ENCODE peak calls at places on chromosomes 3 and 15, in seven cellular contexts. Q, M, A, X, P, E and V are unnamed samples.

GRCh38 chr3:128274837-128275236 is 121.6 kb downstream of the EEFSEC start:
- DNase-seq in X (no peak), E (no peak), Q (no peak), P (no peak), M (no peak), A (no peak), V (no peak)

GRCh38 chr15:91894606-91895005 is 41.1 kb downstream of the SLCO3A1 start:
- DNase-seq in X (no peak), P (no peak), Q (no peak), E (no peak), A (no peak), M (no peak), V (no peak)

GRCh38 chr15:71780349-71780976 is 29.9 kb upstream of the NR2E3 start:
- DNase-seq in Q (peak; percentile 84), X (peak; percentile 77), M (peak; percentile 12), E (peak; percentile 45), A (peak; percentile 53), P (peak; percentile 97), V (no peak)

GRCh38 chr3:100553618-100554372 is 55.6 kb upstream of the ADGRG7 start:
- DNase-seq in A (no peak), E (no peak), M (no peak), P (no peak), X (no peak), Q (no peak), V (no peak)

GRCh38 chr15:81068516-81068915 is 65.6 kb upstream of the CFAP161 start:
- DNase-seq in M (no peak), P (no peak), A (no peak), X (no peak), Q (no peak), E (no peak), V (no peak)

GRCh38 chr3:150495563-150496168 is 50.6 kb downstream of the SERP1 start:
- DNase-seq in M (peak; percentile 8), X (peak; percentile 50), P (peak; percentile 66), E (peak; percentile 32), A (peak; percentile 72), Q (peak; percentile 39), V (peak; percentile 35)

GRCh38 chr3:170418422-170419300 is at the start of gene CLDN11:
- DNase-seq in A (no peak), E (no peak), Q (no peak), P (peak; percentile 83), M (no peak), X (peak; percentile 91), V (no peak)

GRCh38 chr15:58551764-58552504 is 120.1 kb downstream of the LIPC start:
- DNase-seq in A (peak; percentile 77), M (no peak), P (peak; percentile 47), E (peak; percentile 94), X (no peak), Q (no peak), V (no peak)

GRCh38 chr3:188286087-188286513 is 132.1 kb downstream of the LPP start:
- DNase-seq in E (no peak), A (no peak), M (no peak), X (no peak), Q (no peak), P (no peak), V (peak; percentile 66)

GRCh38 chr3:37862219-37862711 is 585 bp downstream of the CTDSPL start:
- DNase-seq in A (peak; percentile 50), X (peak; percentile 71), M (no peak), Q (peak; percentile 21), E (no peak), P (peak; percentile 66), V (no peak)

GRCh38 chr15:57510647-57511046 is 81.1 kb upstream of the MYZAP start:
- DNase-seq in M (no peak), E (no peak), Q (no peak), P (no peak), X (no peak), A (no peak), V (no peak)

GRCh38 chr15:61037031-61037430 is 192.1 kb downstream of the RORA start:
- DNase-seq in E (no peak), A (no peak), Q (no peak), X (no peak), M (no peak), P (no peak), V (no peak)

GRCh38 chr3:57397175-57398026 is 104.9 kb upstream of the ASB14 start:
- DNase-seq in M (peak; percentile 72), A (peak; percentile 58), E (peak; percentile 60), Q (peak; percentile 38), P (peak; percentile 82), X (peak; percentile 19), V (peak; percentile 59)

GRCh38 chr15:101477851-101478353 is 11.6 kb downstream of the PCSK6 start:
- DNase-seq in P (no peak), E (no peak), X (no peak), A (peak; percentile 70), Q (no peak), M (no peak), V (no peak)

GRCh38 chr3:53650424-53650823 is 156.0 kb downstream of the CACNA1D start:
- DNase-seq in M (no peak), P (no peak), Q (no peak), E (no peak), X (no peak), A (no peak), V (no peak)

GRCh38 chr15:93049914-93050534 is 39.0 kb downstream of the RGMA start:
- DNase-seq in Q (no peak), X (no peak), A (no peak), P (no peak), E (no peak), M (no peak), V (no peak)

GRCh38 chr3:72776-73175 is 123.8 kb upstream of the CHL1 start:
- DNase-seq in A (no peak), M (no peak), P (no peak), Q (no peak), E (no peak), X (no peak), V (no peak)

GRCh38 chr3:45832691-45833090 is 9.2 kb downstream of the LZTFL1 start:
- DNase-seq in X (peak; percentile 25), E (no peak), P (peak; percentile 45), M (no peak), A (peak; percentile 40), Q (no peak), V (peak; percentile 21)

GRCh38 chr3:126442099-126442848 is 33.4 kb downstream of the ZXDC start:
- DNase-seq in E (no peak), P (no peak), M (no peak), Q (no peak), A (no peak), X (no peak), V (no peak)

GRCh38 chr3:47664519-47664918 is 85.9 kb upstream of the CSPG5 start:
- DNase-seq in A (peak; percentile 34), Q (peak; percentile 33), M (peak; percentile 44), X (peak; percentile 33), E (peak; percentile 14), P (peak; percentile 67), V (peak; percentile 18)
- TF ChIP-seq REST in A (no peak), Q (no peak), M (no peak), X (no peak), E (no peak), P (no peak), V (no peak)

GRCh38 chr15:42163291-42163690 is 6.9 kb upstream of the PLA2G4F start:
- DNase-seq in E (no peak), P (no peak), A (no peak), M (no peak), Q (no peak), X (no peak), V (no peak)

GRCh38 chr15:42166225-42166940 is 9.9 kb upstream of the PLA2G4F start:
- DNase-seq in A (no peak), M (no peak), P (no peak), X (no peak), E (no peak), Q (no peak), V (no peak)

GRCh38 chr15:42160110-42160509 is 3.7 kb upstream of the PLA2G4F start:
- DNase-seq in A (no peak), P (no peak), Q (no peak), M (no peak), E (no peak), X (no peak), V (no peak)

GRCh38 chr15:42163947-42164550 is 7.6 kb upstream of the PLA2G4F start:
- DNase-seq in P (no peak), Q (no peak), X (no peak), A (no peak), E (no peak), M (no peak), V (no peak)

GRCh38 chr15:42165081-42165480 is 8.6 kb upstream of the PLA2G4F start:
- DNase-seq in Q (no peak), P (no peak), M (peak; percentile 28), X (no peak), E (no peak), A (no peak), V (no peak)
- TF ChIP-seq REST in Q (no peak), P (no peak), M (no peak), X (no peak), E (no peak), A (no peak), V (no peak)

GRCh38 chr15:37291920-37292319 is 191.6 kb upstream of the MEIS2 start:
- DNase-seq in X (no peak), P (no peak), Q (no peak), M (no peak), A (no peak), E (no peak), V (no peak)

DNA sequence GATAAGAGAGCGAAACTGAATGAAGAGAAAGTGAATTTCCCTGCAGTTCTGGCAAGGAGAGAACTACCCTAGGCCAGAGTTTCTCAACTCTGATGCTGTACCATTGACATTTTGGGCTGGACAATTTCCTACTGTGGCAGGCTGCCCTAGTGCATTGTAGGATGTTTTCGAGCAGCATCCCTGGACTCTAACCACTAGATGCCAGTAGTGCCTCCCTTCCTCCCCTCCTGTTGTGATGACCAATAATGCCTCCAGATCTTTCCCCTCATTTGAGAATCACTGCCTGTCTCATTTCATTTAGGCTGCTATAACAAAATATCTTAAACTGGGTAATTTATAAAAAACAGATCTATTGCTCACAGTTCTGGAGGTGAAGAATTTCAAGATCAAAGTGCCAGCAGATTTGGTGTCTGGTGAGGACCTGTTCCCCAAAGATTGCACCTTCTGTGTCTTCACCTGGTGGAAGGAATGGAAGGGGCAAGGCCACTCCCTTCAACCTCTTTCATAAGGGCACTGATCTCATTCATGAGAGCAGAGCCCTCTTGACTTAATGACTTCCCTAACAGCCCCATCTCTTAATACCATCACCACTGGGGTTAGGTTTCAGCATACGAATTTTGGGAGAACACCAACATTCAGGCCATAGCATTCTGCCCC is 188.9 kb upstream of the MEIS2 start:
- DNase-seq in X (peak; percentile 19), P (peak; percentile 73), M (peak; percentile 2), A (no peak), E (peak; percentile 1), Q (no peak), V (peak; percentile 8)
- TF ChIP-seq REST in X (no peak), P (no peak), M (no peak), A (no peak), E (no peak), Q (no peak), V (no peak)

GRCh38 chr3:186640473-186640818 is 247 bp downstream of the FETUB start:
- DNase-seq in M (no peak), A (no peak), P (peak; percentile 37), E (no peak), X (no peak), Q (peak; percentile 21), V (no peak)
- TF ChIP-seq REST in M (no peak), A (no peak), P (no peak), E (no peak), X (no peak), Q (no peak), V (no peak)